ENCODE peak calls at places on chromosomes 16 and 17, in nine cellular contexts. F is Peyer's patch, Y is GM10248, A is lower lobe of right lung, N is A673, G is dorsolateral prefrontal cortex, Q is testis, Z is neural crest cell, P is brain microvascular endothelial cell. J is an unnamed sample.

GRCh38 chr16:22711847-22712246 is 102.1 kb upstream of the HS3ST2 start:
- DNase-seq in F (no peak), G (no peak), Z (no peak), N (no peak), Q (no peak), Y (no peak), A (no peak), P (no peak), J (no peak)

GRCh38 chr17:21689604-21690003 is 2.7 kb upstream of the KCNJ18 start:
- DNase-seq in Z (no peak), N (no peak), Q (peak), G (no peak), Y (no peak), A (no peak), P (peak), F (no peak), J (no peak)

GRCh38 chr17:27362503-27362902 is 68.6 kb downstream of the WSB1 start:
- DNase-seq in N (no peak), F (peak), P (no peak), G (no peak), Y (no peak), Q (no peak), A (no peak), Z (no peak), J (no peak)

GRCh38 chr17:7931709-7932482 is at the start of the genes CNTROB and TRAPPC1:
- DNase-seq in Z (peak), P (peak), A (peak), Q (peak), F (peak), N (peak), G (peak), Y (peak), J (peak)

GRCh38 chr16:25264599-25264998 is 7.0 kb upstream of the ZKSCAN2 start:
- DNase-seq in A (no peak), G (no peak), N (peak), Z (peak), Y (no peak), P (peak), F (no peak), Q (no peak), J (no peak)

GRCh38 chr16:74999683-75000480 is 1.1 kb downstream of the ZNRF1 start:
- DNase-seq in P (no peak), Z (peak), Q (peak), F (peak), G (no peak), A (peak), Y (peak), N (peak), J (peak)

GRCh38 chr17:3848229-3848628 is 2.2 kb upstream of the NCBP3 start:
- DNase-seq in Y (no peak), Z (no peak), G (no peak), F (peak), A (no peak), N (no peak), Q (no peak), P (no peak), J (no peak)

GRCh38 chr17:75683467-75684041 is 16.4 kb downstream of the SAP30BP start:
- DNase-seq in P (peak), Q (no peak), A (no peak), Y (no peak), Z (no peak), N (no peak), G (no peak), F (peak), J (no peak)

GRCh38 chr16:28112908-28113307 is 49.4 kb upstream of the GSG1L start:
- DNase-seq in N (no peak), Y (no peak), Q (no peak), G (no peak), P (no peak), Z (no peak), F (no peak), A (no peak), J (no peak)

GRCh38 chr17:70123193-70123592 is 46.1 kb upstream of the KCNJ2 start:
- DNase-seq in A (no peak), F (no peak), Q (no peak), P (no peak), N (no peak), Y (no peak), G (no peak), Z (no peak), J (no peak)

GRCh38 chr17:77212833-77213777 is 72.3 kb downstream of the SEC14L1 start:
- DNase-seq in Y (no peak), N (no peak), A (no peak), G (no peak), P (no peak), Q (no peak), Z (no peak), F (no peak), J (no peak)

GRCh38 chr17:7308625-7309433 is 1.4 kb downstream of the EIF5A start:
- DNase-seq in F (peak), Z (peak), A (peak), Q (peak), N (peak), Y (peak), G (no peak), P (peak), J (peak)

GRCh38 chr17:83189013-83189672 is 109.7 kb downstream of the METRNL start:
- DNase-seq in G (no peak), A (peak), Q (no peak), Y (no peak), Z (no peak), F (peak), N (no peak), P (no peak), J (no peak)

GRCh38 chr16:81088836-81089235 is 7.4 kb downstream of the GCSH start:
- DNase-seq in A (no peak), N (no peak), P (no peak), Q (no peak), Z (no peak), Y (no peak), F (peak), G (no peak), J (no peak)

GRCh38 chr17:20988001-20988641 is 54.7 kb downstream of the USP22 start:
- DNase-seq in Q (no peak), G (no peak), F (peak), P (no peak), A (no peak), N (no peak), Y (no peak), Z (no peak), J (no peak)

GRCh38 chr16:72422308-72422897 is 250.4 kb upstream of the PMFBP1 start:
- DNase-seq in Y (no peak), A (no peak), Q (no peak), F (no peak), Z (no peak), N (no peak), P (no peak), G (no peak), J (no peak)

GRCh38 chr17:54968954-54969400 is 412 bp downstream of the STXBP4 start:
- DNase-seq in Y (no peak), P (peak), Z (no peak), Q (no peak), N (peak), A (no peak), G (no peak), F (peak), J (peak)

GRCh38 chr16:4915226-4915761 is 21.7 kb downstream of the PPL start:
- DNase-seq in A (no peak), P (peak), G (no peak), Z (no peak), Y (no peak), Q (no peak), N (no peak), F (no peak), J (no peak)

GRCh38 chr17:76726766-76727718 is at the start of gene METTL23:
- DNase-seq in A (peak), N (peak), Y (peak), P (no peak), G (peak), Z (peak), F (peak), Q (peak), J (peak)

GRCh38 chr17:60229189-60229802 is 79.5 kb downstream of the CA4 start:
- DNase-seq in Y (no peak), G (no peak), A (no peak), N (peak), P (no peak), Z (no peak), Q (no peak), F (no peak), J (no peak)

GRCh38 chr17:82874011-82874835 is 34.4 kb upstream of the ZNF750 start:
- DNase-seq in N (no peak), Q (no peak), Y (no peak), G (no peak), F (no peak), Z (no peak), P (no peak), A (peak), J (no peak)

GRCh38 chr16:72864130-72864833 is 183.6 kb downstream of the ZFHX3 start:
- DNase-seq in Z (no peak), N (no peak), Y (no peak), P (no peak), A (no peak), F (no peak), G (no peak), Q (no peak), J (no peak)

GRCh38 chr16:12617401-12617819 is 186.3 kb downstream of the CPPED1 start:
- DNase-seq in Y (no peak), Q (no peak), P (no peak), G (no peak), N (no peak), Z (no peak), A (no peak), F (no peak), J (no peak)

GRCh38 chr17:68942389-68942788 is 12.8 kb downstream of the ABCA8 start:
- DNase-seq in Q (no peak), N (no peak), F (no peak), Y (no peak), P (no peak), G (no peak), A (no peak), Z (no peak), J (no peak)

GRCh38 chr17:39769974-39770587 is 32.3 kb downstream of the GRB7 start:
- DNase-seq in A (no peak), Y (peak), P (no peak), G (no peak), Q (no peak), N (no peak), Z (no peak), F (no peak), J (no peak)

GRCh38 chr16:67542464-67542863 is 13.8 kb downstream of the RIPOR1 start:
- DNase-seq in Q (no peak), G (no peak), P (peak), Z (no peak), Y (peak), F (peak), A (peak), N (peak), J (peak)

GRCh38 chr17:7705269-7706255 is 560 bp downstream of the EFNB3 start:
- DNase-seq in Z (no peak), F (no peak), A (no peak), P (no peak), G (no peak), Y (no peak), Q (no peak), N (no peak), J (no peak)

GRCh38 chr17:57313276-57313835 is 57.0 kb downstream of the MSI2 start:
- DNase-seq in P (no peak), G (no peak), Q (no peak), A (no peak), F (no peak), Z (no peak), Y (no peak), N (no peak), J (no peak)

GRCh38 chr16:77273-77806 is 685 bp upstream of the MPG start:
- DNase-seq in N (peak), Z (peak), P (peak), F (peak), G (no peak), Y (peak), A (peak), Q (peak), J (peak)

GRCh38 chr17:46873941-46874645 is 22.7 kb downstream of the WNT9B start:
- DNase-seq in A (no peak), Z (no peak), N (no peak), Q (no peak), G (no peak), Y (no peak), F (no peak), P (no peak), J (no peak)

GRCh38 chr17:17993366-17993765 is 20.7 kb downstream of the DRC3 start:
- DNase-seq in F (no peak), P (no peak), G (no peak), A (no peak), N (no peak), Q (no peak), Z (no peak), Y (no peak), J (no peak)

GRCh38 chr17:8629371-8630226 is 926 bp downstream of the MYH10 start:
- DNase-seq in G (no peak), Q (peak), Y (peak), A (peak), Z (peak), N (peak), F (no peak), P (no peak), J (peak)

GRCh38 chr17:59332890-59333377 is 1.5 kb downstream of the YPEL2 start:
- DNase-seq in Q (peak), Y (no peak), G (no peak), F (peak), N (no peak), Z (no peak), A (peak), P (no peak), J (no peak)

GRCh38 chr17:39244016-39244599 is 18.4 kb upstream of the STAC2 start:
- DNase-seq in Y (no peak), N (peak), Q (no peak), Z (no peak), A (no peak), F (peak), G (no peak), P (no peak), J (no peak)

GRCh38 chr17:29828676-29829291 is 101.2 kb downstream of the SSH2 start:
- DNase-seq in P (no peak), F (no peak), N (no peak), A (no peak), Z (no peak), Y (no peak), Q (no peak), G (no peak), J (no peak)

GRCh38 chr17:29826045-29826692 is 103.9 kb downstream of the SSH2 start:
- DNase-seq in A (no peak), N (no peak), Y (no peak), F (no peak), P (no peak), Q (no peak), Z (no peak), G (no peak), J (no peak)

GRCh38 chr17:29827179-29827578 is 102.8 kb downstream of the SSH2 start:
- DNase-seq in Z (no peak), P (no peak), N (peak), A (no peak), F (no peak), G (no peak), Y (no peak), Q (no peak), J (no peak)

GRCh38 chr17:29825604-29826003 is 104.4 kb downstream of the SSH2 start:
- DNase-seq in Z (no peak), N (no peak), Q (no peak), F (peak), Y (no peak), A (no peak), P (no peak), G (no peak), J (no peak)
- TF ChIP-seq CTCF in Z (no peak), N (no peak), Q (no peak), F (peak), Y (no peak), A (no peak), P (no peak), G (no peak), J (no peak)

GRCh38 chr16:49755291-49755611 is 100.7 kb downstream of the ZNF423 start:
- DNase-seq in Y (no peak), Z (no peak), A (no peak), F (no peak), N (peak), Q (peak), G (no peak), P (peak), J (no peak)
- TF ChIP-seq CTCF in Y (no peak), Z (peak), A (peak), F (peak), N (peak), Q (peak), G (peak), P (peak), J (no peak)

GRCh38 chr17:2777242-2777867 is 18.9 kb upstream of the RAP1GAP2 start:
- DNase-seq in Z (no peak), Y (no peak), F (no peak), N (no peak), Q (no peak), G (no peak), P (no peak), A (no peak), J (no peak)
- TF ChIP-seq CTCF in Z (no peak), Y (no peak), F (no peak), N (no peak), Q (no peak), G (no peak), P (no peak), A (no peak), J (no peak)

GRCh38 chr17:28849281-28849680 is 5.5 kb upstream of the ERAL1 start:
- DNase-seq in P (no peak), Q (no peak), G (no peak), Z (no peak), A (peak), F (no peak), N (peak), Y (peak), J (no peak)
- TF ChIP-seq CTCF in P (no peak), Q (no peak), G (no peak), Z (no peak), A (no peak), F (no peak), N (peak), Y (peak), J (no peak)

GRCh38 chr16:66165879-66166278 is 200.6 kb upstream of the CDH5 start:
- DNase-seq in A (no peak), N (no peak), Y (no peak), P (no peak), F (no peak), Q (no peak), G (no peak), Z (no peak), J (no peak)

GRCh38 chr16:66166451-66166850 is 200.0 kb upstream of the CDH5 start:
- DNase-seq in Z (no peak), Q (no peak), P (no peak), Y (no peak), N (no peak), G (no peak), A (no peak), F (no peak), J (no peak)

GRCh38 chr16:66169817-66170216 is 196.7 kb upstream of the CDH5 start:
- DNase-seq in Z (no peak), F (no peak), N (no peak), Q (no peak), P (no peak), Y (no peak), G (no peak), A (no peak), J (no peak)

GRCh38 chr16:66168777-66169176 is 197.7 kb upstream of the CDH5 start:
- DNase-seq in N (no peak), Q (no peak), G (no peak), A (no peak), P (no peak), F (no peak), Y (no peak), Z (no peak), J (no peak)

DNA sequence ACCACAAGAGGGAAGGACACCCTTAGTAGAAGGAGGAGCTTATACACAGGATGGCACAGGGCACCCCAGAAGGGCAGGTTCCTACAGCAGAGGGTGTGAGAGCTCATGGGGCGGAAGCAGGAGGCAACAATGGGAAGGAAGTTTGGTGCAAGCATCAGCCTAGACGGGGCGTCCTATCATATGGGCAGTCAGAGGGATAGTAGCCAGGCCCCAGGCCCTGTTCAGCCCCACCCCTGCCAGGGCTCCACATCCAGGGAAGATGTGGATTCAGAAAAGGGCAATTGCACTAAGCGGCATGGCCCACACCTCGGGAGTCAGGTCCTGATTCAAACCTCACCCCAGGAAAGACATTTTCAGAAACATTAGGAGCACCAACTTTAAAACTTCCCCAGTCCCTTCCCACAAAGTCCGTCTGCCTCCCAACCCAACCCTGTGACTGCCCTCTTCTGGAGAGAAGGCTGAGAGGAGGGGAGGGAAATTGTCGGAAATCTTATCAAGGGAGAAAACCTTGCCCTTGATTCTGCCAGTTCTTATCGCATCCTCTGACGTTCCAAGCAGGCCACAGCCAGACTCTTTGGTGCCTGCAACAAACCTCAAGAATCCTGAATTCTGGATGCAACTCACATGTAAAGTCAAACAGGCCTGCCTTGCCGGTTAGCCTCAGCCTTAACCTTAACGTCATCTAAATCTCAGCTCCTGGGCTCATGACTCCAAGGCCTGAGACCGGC is 198.8 kb upstream of the CDH5 start:
- DNase-seq in G (no peak), Q (peak), P (no peak), Y (no peak), Z (no peak), F (no peak), A (no peak), N (peak), J (no peak)
- TF ChIP-seq CTCF in G (no peak), Q (no peak), P (peak), Y (no peak), Z (no peak), F (no peak), A (no peak), N (peak), J (no peak)

DNA sequence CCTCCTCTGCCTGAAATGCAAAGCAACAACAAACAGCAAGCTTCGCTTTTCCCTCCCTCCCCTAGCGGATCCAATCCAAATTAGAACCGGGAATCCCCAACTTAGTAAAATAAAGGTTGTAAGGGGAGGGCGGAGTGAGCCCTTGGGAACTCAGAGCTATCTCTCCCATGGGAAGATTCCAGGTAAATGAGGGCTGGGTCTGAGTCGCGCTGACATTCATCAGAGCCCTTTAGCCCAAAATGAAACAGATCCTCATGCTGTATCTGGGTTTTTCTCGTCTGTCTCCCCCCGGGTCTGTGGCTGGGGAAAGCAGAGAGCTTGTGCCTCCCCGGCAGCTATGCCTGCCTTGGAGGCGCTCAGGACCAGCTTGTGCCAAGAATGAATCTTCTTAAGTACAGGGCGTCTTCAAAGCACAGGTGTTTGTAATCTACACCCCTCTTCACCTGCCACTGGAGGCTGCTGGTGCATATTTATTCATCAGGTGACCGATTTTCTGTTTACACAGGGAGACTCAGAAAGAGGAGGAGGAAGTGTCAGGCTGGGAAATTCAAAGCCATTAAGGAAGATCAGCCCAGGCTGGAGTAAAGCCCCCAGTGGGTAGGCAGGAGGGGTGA is 55.0 kb upstream of the GSE1 start:
- DNase-seq in Y (no peak), P (no peak), Z (no peak), G (no peak), F (peak), Q (no peak), A (no peak), N (no peak), J (no peak)
- TF ChIP-seq CTCF in Y (peak), P (no peak), Z (no peak), G (no peak), F (peak), Q (no peak), A (no peak), N (no peak), J (no peak)

J was measured in GM13976.